ENCODE peak calls at places on chromosomes 2 and 18, in four cellular contexts. D is Panc1, U is heart left ventricle, S is cardiac muscle cell. K is an unnamed sample. For H3K27me3, the result is how much of the 10 kb centered on the place peaks cover.

GRCh38 chr2:99448556-99448955 is 41.3 kb downstream of the REV1 start:
- DNase-seq in D (no peak), S (peak), U (no peak), K (no peak)

GRCh38 chr2:100554788-100555407 is 7.9 kb upstream of the PDCL3 start:
- DNase-seq in S (no peak), D (no peak), U (no peak), K (no peak)

GRCh38 chr2:221178139-221178538 is 394.0 kb downstream of the EPHA4 start:
- DNase-seq in S (no peak), U (no peak), D (no peak), K (no peak)

GRCh38 chr18:52150050-52150449 is 189.9 kb upstream of the DCC start:
- DNase-seq in S (no peak), U (no peak), D (no peak), K (no peak)

GRCh38 chr2:113877651-113878594 is 12.0 kb upstream of the ACTR3 start:
- DNase-seq in U (no peak), D (no peak), S (no peak), K (no peak)

GRCh38 chr2:121211689-121212151 is 73.3 kb downstream of the TFCP2L1 start:
- DNase-seq in U (no peak), D (no peak), S (no peak), K (no peak)

GRCh38 chr2:100136310-100136709 is 6.1 kb downstream of the AFF3 start:
- DNase-seq in U (no peak), S (no peak), D (no peak), K (no peak)

GRCh38 chr2:73828818-73829570 is at the start of gene STAMBP:
- DNase-seq in D (peak), S (peak), U (peak), K (peak)

GRCh38 chr2:173402405-173402974 is 47.8 kb downstream of the CDCA7 start:
- DNase-seq in D (peak), S (peak), U (peak), K (peak)

GRCh38 chr2:173400760-173401159 is 46.1 kb downstream of the CDCA7 start:
- DNase-seq in S (no peak), D (no peak), U (no peak), K (no peak)

GRCh38 chr2:173397539-173397938 is 42.9 kb downstream of the CDCA7 start:
- DNase-seq in S (no peak), U (no peak), D (no peak), K (no peak)

GRCh38 chr2:173401716-173402326 is 47.1 kb downstream of the CDCA7 start:
- DNase-seq in S (peak), U (no peak), D (no peak), K (no peak)

DNA sequence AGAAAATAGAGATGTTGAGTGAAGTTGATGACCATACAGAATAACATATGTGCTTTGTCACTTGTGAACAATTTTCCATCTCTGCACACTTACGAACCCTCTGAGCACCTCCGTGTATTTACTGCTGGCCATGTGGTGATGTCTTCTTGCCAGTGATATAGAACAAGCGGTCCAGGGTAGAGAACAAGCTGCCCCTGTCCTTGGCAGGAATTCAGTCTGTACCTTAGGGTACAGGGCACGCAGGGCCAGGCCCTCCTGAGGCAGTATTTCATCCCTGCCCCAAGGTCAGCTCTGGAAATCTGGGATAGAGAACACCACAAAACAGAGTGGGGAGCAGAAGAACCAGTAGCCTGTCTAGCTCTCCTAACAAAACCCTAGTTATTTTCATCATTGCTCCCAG is 44.6 kb downstream of the CDCA7 start:
- DNase-seq in U (no peak), S (no peak), D (no peak), K (no peak)
- H3K27me3 ChIP-seq in U (half or more), S (under half), D (under half), K (under half)

GRCh38 chr2:47890711-47891368 is 15.5 kb downstream of the FBXO11 start:
- DNase-seq in S (peak), D (no peak), U (no peak), K (no peak)
- H3K27me3 ChIP-seq in S (under half), D (under half), U (under half), K (under half)

DNA sequence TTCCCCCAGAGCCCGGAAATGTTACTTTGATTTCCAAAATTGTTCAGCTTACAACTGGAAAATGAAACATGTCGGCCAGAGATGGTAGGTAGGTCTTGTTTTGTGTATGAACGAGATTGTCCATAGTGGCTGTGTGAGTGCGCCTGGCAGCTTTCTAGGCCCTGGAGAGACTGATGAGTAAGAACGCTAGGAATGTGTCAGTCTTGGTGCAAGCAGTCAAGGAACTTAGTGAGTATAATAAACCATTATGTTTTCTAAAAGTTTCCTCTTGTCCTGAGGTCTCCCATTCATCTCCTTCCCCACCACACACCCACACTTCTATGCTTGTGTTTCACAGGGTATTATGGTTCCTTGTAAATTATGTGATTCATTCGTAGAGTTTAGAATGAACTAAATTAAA is 234.2 kb downstream of the CDH2 start:
- DNase-seq in S (peak), U (no peak), D (no peak), K (no peak)
- H3K27me3 ChIP-seq in S (under half), U (under half), D (under half), K (under half)

DNA sequence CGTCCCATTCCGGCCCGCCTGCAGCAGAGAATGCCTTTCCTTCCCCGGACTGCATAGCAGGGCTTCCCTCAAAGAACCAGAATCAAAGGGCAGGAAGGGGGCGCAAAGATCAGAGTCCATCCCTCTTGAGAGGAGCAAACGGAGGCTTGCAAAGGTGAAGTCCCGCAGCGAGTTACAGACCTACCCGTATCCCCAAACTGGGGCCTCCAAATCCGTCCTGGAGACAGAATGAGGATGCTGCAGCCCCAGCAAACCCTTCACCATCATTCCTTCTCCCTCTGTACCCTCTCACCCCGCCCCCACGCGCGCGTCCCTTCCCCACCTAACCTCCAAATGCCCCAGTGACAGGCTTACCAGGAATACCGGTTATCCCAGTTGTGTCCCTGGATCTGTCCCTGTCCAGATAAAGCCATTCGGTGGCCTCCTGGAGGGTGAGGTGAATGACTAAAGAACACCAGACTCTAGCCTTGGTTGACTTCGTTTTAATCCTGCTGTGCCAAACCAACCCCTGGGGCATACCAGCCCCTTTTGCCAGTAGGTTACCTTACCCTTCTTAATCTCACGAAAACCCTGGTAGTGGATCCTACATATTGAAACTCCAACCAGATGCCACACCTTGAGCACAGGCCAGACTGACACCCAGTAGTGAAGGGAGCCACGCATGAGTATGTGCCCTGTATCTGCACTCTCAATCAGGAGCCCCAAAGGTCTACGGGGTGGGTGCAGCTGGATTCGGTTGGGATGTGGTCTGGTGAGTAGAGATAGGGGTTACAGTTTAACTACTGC is 961 bp upstream of the SLC40A1 start:
- DNase-seq in U (peak), D (no peak), S (peak), K (no peak)
- H3K27me3 ChIP-seq in U (under half), D (half or more), S (half or more), K (under half)

GRCh38 chr18:76857476-76857875 is 35.1 kb downstream of the ZNF236 start:
- DNase-seq in S (no peak), D (no peak), U (no peak), K (no peak)
- H3K27me3 ChIP-seq in S (under half), D (under half), U (under half), K (under half)

K was measured in breast epithelium.